ENCODE peak calls at places on chromosomes 11 and 22, in ten cellular contexts. Q, X, W, P, R, A, V, Y, S and K are unnamed samples.

GRCh38 chr11:82858556-82859091 is 41.6 kb downstream of the PRCP start:
- DNase-seq in W (no peak), X (no peak), A (no peak), Q (peak), P (no peak), R (peak), Y (no peak), V (no peak), S (no peak), K (no peak)

GRCh38 chr11:12144306-12145174 is 34.1 kb downstream of the MICAL2 start:
- DNase-seq in R (no peak), S (no peak), V (no peak), Q (no peak), X (no peak), Y (no peak), P (no peak), A (no peak), W (no peak), K (no peak)

GRCh38 chr22:17190702-17191101 is 28.5 kb downstream of the ADA2 start:
- DNase-seq in A (no peak), R (no peak), S (no peak), Y (no peak), P (no peak), Q (no peak), W (no peak), X (no peak), V (no peak), K (no peak)

GRCh38 chr11:40186401-40187091 is 1272.9 kb downstream of the LRRC4C start:
- DNase-seq in Y (no peak), X (no peak), V (no peak), W (no peak), P (peak), R (no peak), S (no peak), Q (no peak), A (no peak), K (no peak)

GRCh38 chr11:44300881-44301855 is 8.8 kb downstream of the ALX4 start:
- DNase-seq in X (no peak), R (peak), W (no peak), Q (no peak), V (no peak), Y (no peak), A (no peak), P (no peak), S (no peak), K (no peak)

GRCh38 chr11:20303451-20303965 is 60.0 kb upstream of the HTATIP2 start:
- DNase-seq in Y (no peak), V (no peak), A (no peak), X (no peak), R (no peak), P (no peak), Q (no peak), W (no peak), S (no peak), K (no peak)

GRCh38 chr11:8721740-8722139 is 39.1 kb downstream of the RPL27A start:
- DNase-seq in W (no peak), S (no peak), P (no peak), Q (no peak), X (no peak), R (peak), Y (no peak), V (no peak), A (no peak), K (no peak)

GRCh38 chr11:17525570-17525969 is 18.6 kb downstream of the USH1C start:
- DNase-seq in P (no peak), X (no peak), R (no peak), Y (no peak), V (no peak), Q (no peak), A (no peak), S (no peak), W (no peak), K (no peak)

GRCh38 chr11:26993965-26994446 is at the start of gene FIBIN:
- DNase-seq in X (no peak), W (no peak), V (no peak), R (peak), Y (no peak), A (no peak), P (no peak), Q (no peak), S (peak), K (peak)

GRCh38 chr11:1746516-1746931 is 3.9 kb downstream of the IFITM10 start:
- DNase-seq in P (no peak), A (no peak), Y (no peak), Q (no peak), W (no peak), S (no peak), R (no peak), V (no peak), X (peak), K (no peak)

GRCh38 chr11:11532574-11532973 is 89.2 kb downstream of the GALNT18 start:
- DNase-seq in R (no peak), A (no peak), X (no peak), Q (no peak), Y (no peak), P (no peak), W (peak), S (no peak), V (no peak), K (no peak)

GRCh38 chr11:20688761-20689160 is 19.4 kb downstream of the NELL1 start:
- DNase-seq in A (no peak), S (no peak), R (no peak), W (no peak), X (no peak), V (no peak), Q (no peak), P (no peak), Y (no peak), K (no peak)

GRCh38 chr11:102367364-102367763 is 20.4 kb downstream of the BIRC2 start:
- DNase-seq in Y (no peak), W (peak), A (peak), V (no peak), S (no peak), R (no peak), P (no peak), Q (no peak), X (no peak), K (no peak)

GRCh38 chr11:19279455-19279854 is 38.7 kb upstream of the E2F8 start:
- DNase-seq in R (no peak), Q (no peak), A (no peak), W (peak), X (no peak), P (no peak), S (no peak), Y (no peak), V (no peak), K (no peak)

GRCh38 chr22:46507451-46508390 is 29.7 kb downstream of the CELSR1 start:
- DNase-seq in Q (no peak), S (no peak), R (no peak), V (no peak), P (no peak), A (no peak), W (no peak), X (no peak), Y (no peak), K (no peak)

GRCh38 chr11:76781046-76781801 is 1.9 kb upstream of the TSKU start:
- DNase-seq in V (no peak), Y (no peak), W (no peak), A (no peak), Q (no peak), R (no peak), P (no peak), S (no peak), X (no peak), K (no peak)

GRCh38 chr22:21009638-21010425 is 5.1 kb upstream of the P2RX6 start:
- DNase-seq in X (no peak), V (no peak), S (no peak), R (peak), Q (no peak), W (no peak), Y (peak), A (no peak), P (no peak), K (no peak)

GRCh38 chr22:48098936-48099245 is 1336.4 kb downstream of the TBC1D22A start:
- DNase-seq in V (no peak), Y (no peak), S (no peak), W (no peak), P (no peak), A (no peak), R (no peak), Q (no peak), X (no peak), K (no peak)

GRCh38 chr22:42688914-42689275 is 31.8 kb downstream of the A4GALT start:
- DNase-seq in X (no peak), P (no peak), S (no peak), W (no peak), V (no peak), A (no peak), Y (no peak), Q (no peak), R (no peak), K (no peak)

GRCh38 chr22:44207173-44207980 is 26.7 kb downstream of the PARVG start:
- DNase-seq in V (no peak), S (no peak), X (no peak), P (no peak), R (no peak), Y (no peak), Q (no peak), W (no peak), A (no peak), K (no peak)

GRCh38 chr11:76620471-76620870 is 50.1 kb downstream of the LRRC32 start:
- DNase-seq in S (no peak), Q (peak), A (no peak), X (no peak), W (no peak), V (no peak), R (peak), P (no peak), Y (no peak), K (no peak)

GRCh38 chr11:11468919-11469318 is 115.9 kb upstream of the CSNK2A3 start:
- DNase-seq in R (no peak), P (no peak), A (no peak), V (no peak), W (no peak), S (no peak), X (no peak), Y (no peak), Q (no peak), K (no peak)

GRCh38 chr11:100740440-100740839 is 53.4 kb downstream of the ARHGAP42 start:
- DNase-seq in S (no peak), R (peak), Y (no peak), V (no peak), A (no peak), Q (no peak), W (no peak), X (no peak), P (no peak), K (no peak)

GRCh38 chr11:111422494-111423249 is 43.6 kb upstream of the POU2AF1 start:
- DNase-seq in A (peak), R (peak), Y (peak), X (peak), V (no peak), Q (no peak), P (no peak), W (peak), S (peak), K (peak)

GRCh38 chr11:15783619-15784018 is 572.7 kb downstream of the SOX6 start:
- DNase-seq in X (no peak), R (no peak), Y (no peak), W (no peak), V (no peak), S (no peak), A (no peak), Q (no peak), P (no peak), K (no peak)

GRCh38 chr22:23431337-23432072 is 148.6 kb downstream of the IGLL1 start:
- DNase-seq in A (no peak), W (peak), Y (no peak), V (no peak), Q (no peak), X (no peak), P (no peak), S (peak), R (no peak), K (no peak)

GRCh38 chr11:47863189-47863892 is 15.2 kb upstream of the NUP160 start:
- DNase-seq in P (no peak), W (no peak), R (peak), A (peak), X (no peak), Q (no peak), Y (no peak), S (no peak), V (no peak), K (no peak)

GRCh38 chr22:35212020-35212419 is 45.3 kb upstream of the HMGXB4 start:
- DNase-seq in S (no peak), Q (no peak), W (no peak), P (no peak), V (no peak), R (peak), A (no peak), X (no peak), Y (no peak), K (no peak)

GRCh38 chr11:70549796-70550195 is 151.5 kb downstream of the CTTN start:
- DNase-seq in Y (no peak), R (no peak), W (no peak), Q (no peak), X (no peak), P (no peak), V (no peak), S (no peak), A (no peak), K (no peak)

GRCh38 chr11:47620836-47621378 is 21.5 kb downstream of the MTCH2 start:
- DNase-seq in A (no peak), X (no peak), W (no peak), Q (no peak), V (no peak), R (no peak), Y (no peak), S (no peak), P (no peak), K (no peak)

GRCh38 chr11:113578164-113578455 is 102.9 kb upstream of the DRD2 start:
- DNase-seq in W (no peak), V (no peak), Q (no peak), Y (no peak), X (no peak), R (no peak), A (no peak), S (no peak), P (no peak), K (no peak)

GRCh38 chr11:83677730-83678129 is 391.6 kb upstream of the CCDC90B start:
- DNase-seq in W (no peak), Y (no peak), P (no peak), R (no peak), V (no peak), A (no peak), S (no peak), X (no peak), Q (no peak), K (no peak)

GRCh38 chr22:50528682-50529415 is 963 bp downstream of the TYMP start:
- DNase-seq in Q (no peak), S (no peak), A (no peak), P (no peak), V (no peak), W (peak), Y (no peak), R (no peak), X (no peak), K (no peak)

GRCh38 chr22:31082606-31083376 is 1.7 kb downstream of the SMTN start:
- DNase-seq in W (no peak), P (no peak), Q (no peak), Y (peak), S (peak), A (peak), V (no peak), X (no peak), R (peak), K (peak)

GRCh38 chr22:21587803-21588611 is 20.5 kb downstream of the UBE2L3 start:
- DNase-seq in W (no peak), Q (no peak), S (no peak), A (no peak), V (no peak), Y (peak), X (peak), R (peak), P (no peak), K (no peak)

GRCh38 chr11:126146454-126147192 is 64.8 kb downstream of the RPUSD4 start:
- DNase-seq in Y (no peak), P (no peak), A (no peak), X (no peak), Q (no peak), V (no peak), R (no peak), W (peak), S (peak), K (no peak)

GRCh38 chr22:37260939-37261338 is 16.9 kb upstream of the RAC2 start:
- DNase-seq in A (peak), Y (peak), Q (no peak), W (peak), X (peak), V (no peak), P (no peak), S (peak), R (peak), K (no peak)

GRCh38 chr22:30169002-30169401 is 77.6 kb downstream of the LIF start:
- DNase-seq in A (peak), S (no peak), W (no peak), X (no peak), Y (no peak), Q (no peak), P (no peak), R (no peak), V (no peak), K (no peak)

GRCh38 chr11:27926056-27926455 is 181.9 kb downstream of the KIF18A start:
- DNase-seq in A (no peak), X (no peak), Q (no peak), R (peak), W (no peak), V (no peak), Y (no peak), S (no peak), P (no peak), K (no peak)